ENCODE peak calls at places on chromosomes 1 and 21, in ten cellular contexts. U, M, P, B, D, G, L, Z, S and Q are unnamed samples.

GRCh38 chr21:42424848-42425602 is 21.3 kb downstream of the UBASH3A start:
- DNase-seq in U (no peak), M (no peak), P (no peak), B (no peak), D (no peak), G (no peak), L (no peak), Z (peak; percentile 88), S (peak; percentile 89), Q (no peak)

GRCh38 chr1:224212618-224213037 is 29.6 kb downstream of the DEGS1 start:
- DNase-seq in U (no peak), M (no peak), P (no peak), B (no peak), D (no peak), G (no peak), L (no peak), Z (no peak), S (no peak), Q (no peak)

GRCh38 chr1:201142854-201143725 is 11.2 kb downstream of the TMEM9 start:
- DNase-seq in U (no peak), M (no peak), P (no peak), B (no peak), D (no peak), G (no peak), L (no peak), Z (no peak), S (no peak), Q (no peak)

GRCh38 chr1:15411593-15412487 is 2.2 kb downstream of the EFHD2 start:
- DNase-seq in U (no peak), M (peak; percentile 65), P (peak; percentile 47), B (no peak), D (peak; percentile 63), G (no peak), L (no peak), Z (peak; percentile 96), S (peak; percentile 95), Q (peak; percentile 43)

GRCh38 chr1:65946960-65947359 is 154.3 kb downstream of the PDE4B start:
- DNase-seq in U (no peak), M (no peak), P (peak; percentile 22), B (no peak), D (no peak), G (no peak), L (no peak), Z (no peak), S (no peak), Q (no peak)

GRCh38 chr1:169610858-169611257 is 19.1 kb downstream of the SELP start:
- DNase-seq in U (no peak), M (no peak), P (no peak), B (no peak), D (no peak), G (no peak), L (no peak), Z (no peak), S (peak; percentile 43), Q (no peak)

GRCh38 chr1:91754348-91754747 is 131.6 kb downstream of the TGFBR3 start:
- DNase-seq in U (no peak), M (no peak), P (peak; percentile 79), B (no peak), D (no peak), G (no peak), L (no peak), Z (no peak), S (no peak), Q (no peak)

GRCh38 chr1:34750610-34751009 is 4.2 kb upstream of the GJB5 start:
- DNase-seq in U (no peak), M (no peak), P (no peak), B (no peak), D (no peak), G (no peak), L (no peak), Z (no peak), S (no peak), Q (no peak)

GRCh38 chr1:243264718-243265117 is 8.9 kb downstream of the SDCCAG8 start:
- DNase-seq in U (no peak), M (no peak), P (peak; percentile 91), B (no peak), D (no peak), G (no peak), L (no peak), Z (no peak), S (peak; percentile 87), Q (no peak)

GRCh38 chr1:230922620-230923019 is 54.3 kb upstream of the C1orf198 start:
- DNase-seq in U (no peak), M (no peak), P (no peak), B (no peak), D (no peak), G (no peak), L (no peak), Z (no peak), S (no peak), Q (no peak)

GRCh38 chr21:42289926-42290325 is 25.3 kb downstream of the TFF3 start:
- DNase-seq in U (no peak), M (no peak), P (no peak), B (no peak), D (peak; percentile 54), G (no peak), L (no peak), Z (no peak), S (peak; percentile 35), Q (peak; percentile 41)

GRCh38 chr1:241419986-241420385 is 63.0 kb upstream of the RGS7 start:
- DNase-seq in U (no peak), M (no peak), P (no peak), B (no peak), D (no peak), G (no peak), L (no peak), Z (no peak), S (no peak), Q (no peak)

GRCh38 chr1:241424480-241424971 is 67.5 kb upstream of the RGS7 start:
- DNase-seq in U (no peak), M (peak; percentile 42), P (no peak), B (no peak), D (no peak), G (no peak), L (no peak), Z (peak; percentile 70), S (no peak), Q (no peak)

GRCh38 chr1:241423541-241424479 is 66.8 kb upstream of the RGS7 start:
- DNase-seq in U (no peak), M (peak; percentile 63), P (peak; percentile 63), B (peak; percentile 30), D (no peak), G (no peak), L (no peak), Z (peak; percentile 83), S (no peak), Q (no peak)
- TF ChIP-seq POLR2A in U (no peak), M (no peak), P (no peak), B (no peak), D (no peak), G (no peak), L (no peak), Z (no peak), S (no peak), Q (no peak)

GRCh38 chr1:1399870-1400575 is 888 bp upstream of the CCNL2 start:
- DNase-seq in U (no peak), M (no peak), P (peak; percentile 18), B (no peak), D (no peak), G (no peak), L (no peak), Z (no peak), S (peak; percentile 55), Q (no peak)
- TF ChIP-seq POLR2A in U (no peak), M (no peak), P (no peak), B (no peak), D (no peak), G (no peak), L (no peak), Z (no peak), S (no peak), Q (no peak)

GRCh38 chr1:112397051-112397471 is 1.0 kb downstream of the CTTNBP2NL start:
- DNase-seq in U (no peak), M (no peak), P (no peak), B (no peak), D (no peak), G (no peak), L (no peak), Z (no peak), S (no peak), Q (no peak)

GRCh38 chr1:112396668-112397025 is 633 bp downstream of the CTTNBP2NL start:
- DNase-seq in U (no peak), M (no peak), P (peak; percentile 21), B (no peak), D (no peak), G (no peak), L (no peak), Z (no peak), S (peak; percentile 13), Q (no peak)

GRCh38 chr1:112395261-112395831 is 668 bp upstream of the CTTNBP2NL start:
- DNase-seq in U (no peak), M (no peak), P (no peak), B (no peak), D (no peak), G (no peak), L (no peak), Z (no peak), S (no peak), Q (no peak)

GRCh38 chr1:112394743-112395062 is 1.3 kb upstream of the CTTNBP2NL start:
- DNase-seq in U (no peak), M (no peak), P (no peak), B (no peak), D (no peak), G (no peak), L (no peak), Z (no peak), S (no peak), Q (no peak)

GRCh38 chr1:112395832-112396667 is at the start of gene CTTNBP2NL:
- DNase-seq in U (peak; percentile 98), M (peak; percentile 97), P (peak; percentile 93), B (peak; percentile 96), D (peak; percentile 98), G (peak; percentile 98), L (peak; percentile 98), Z (peak; percentile 96), S (peak; percentile 77), Q (peak; percentile 92)
- TF ChIP-seq POLR2A in U (peak; percentile 50), M (no peak), P (peak; percentile 52), B (peak; percentile 85), D (no peak), G (peak; percentile 55), L (peak; percentile 75), Z (no peak), S (no peak), Q (peak; percentile 66)

GRCh38 chr1:229554886-229555621 is 3.5 kb downstream of the ABCB10 start:
- DNase-seq in U (no peak), M (no peak), P (no peak), B (no peak), D (no peak), G (no peak), L (no peak), Z (no peak), S (peak; percentile 73), Q (no peak)

GRCh38 chr1:229556551-229556950 is 2.0 kb downstream of the ABCB10 start:
- DNase-seq in U (no peak), M (no peak), P (no peak), B (no peak), D (no peak), G (no peak), L (no peak), Z (no peak), S (peak; percentile 72), Q (no peak)

GRCh38 chr1:229557214-229557850 is 1.2 kb downstream of the ABCB10 start:
- DNase-seq in U (no peak), M (no peak), P (peak; percentile 34), B (no peak), D (no peak), G (no peak), L (no peak), Z (no peak), S (peak; percentile 67), Q (no peak)

GRCh38 chr1:229557913-229558414 is 543 bp downstream of the ABCB10 start:
- DNase-seq in U (no peak), M (peak; percentile 44), P (no peak), B (peak; percentile 39), D (peak; percentile 58), G (no peak), L (peak; percentile 23), Z (peak; percentile 91), S (peak; percentile 64), Q (peak; percentile 19)

GRCh38 chr1:229558460-229559335 is at the start of gene ABCB10:
- DNase-seq in U (peak; percentile 97), M (peak; percentile 96), P (peak; percentile 96), B (peak; percentile 96), D (peak; percentile 98), G (peak; percentile 90), L (peak; percentile 94), Z (peak; percentile 98), S (peak; percentile 99), Q (peak; percentile 93)
- TF ChIP-seq POLR2A in U (peak; percentile 46), M (no peak), P (no peak), B (peak; percentile 63), D (no peak), G (no peak), L (peak; percentile 32), Z (peak; percentile 61), S (peak; percentile 48), Q (peak; percentile 72)